ENCODE peak calls at places on chromosomes 13 and 19, in seven cellular contexts. E is NCI-H1930; P is MV-4-11; I is EL; V is mammary epithelial cell; Z is tibial nerve; J is stimulated activated CD8-positive, alpha-beta memory T cell treated with anti-CD3 and anti-CD28 coated beads, Interleukin-2, amount 100 ng/mL, for 48 hours. A is an unnamed sample.
A peak's percentile ranks its signal among the peaks of the same experiment; 100 is the strongest.

GRCh38 chr13:69243366-69243765 is 864.3 kb upstream of the ATXN8OS start:
- DNase-seq in P (peak; percentile 11), E (no peak), I (no peak), V (no peak), J (no peak), Z (no peak), A (no peak)

GRCh38 chr13:100883453-100883852 is 208.9 kb upstream of the TMTC4 start:
- DNase-seq in P (no peak), E (no peak), J (no peak), V (no peak), Z (no peak), I (no peak), A (no peak)

GRCh38 chr13:34349091-34349722 is 531.3 kb downstream of the RFC3 start:
- DNase-seq in P (no peak), I (peak; percentile 99), Z (peak; percentile 69), V (peak; percentile 85), E (no peak), J (no peak), A (peak; percentile 95)

GRCh38 chr19:39539165-39539518 is 819 bp downstream of the EID2 start:
- DNase-seq in E (no peak), Z (no peak), J (no peak), V (peak; percentile 37), I (peak; percentile 61), P (no peak), A (no peak)

GRCh38 chr19:3761382-3762129 is at the start of gene APBA3:
- DNase-seq in I (peak; percentile 89), E (peak; percentile 85), P (peak; percentile 91), V (peak; percentile 86), J (peak; percentile 96), Z (peak; percentile 88), A (peak; percentile 92)

GRCh38 chr13:46052314-46053161 is at the start of gene ZC3H13:
- DNase-seq in V (peak; percentile 95), P (peak; percentile 94), Z (peak; percentile 83), E (peak; percentile 95), J (peak; percentile 86), I (peak; percentile 96), A (peak; percentile 99)

GRCh38 chr19:20662421-20663105 is 1.2 kb upstream of the ZNF626 start:
- DNase-seq in V (no peak), J (no peak), Z (no peak), E (no peak), P (no peak), I (no peak), A (no peak)

GRCh38 chr13:98481511-98481951 is 95.4 kb downstream of the STK24 start:
- DNase-seq in J (no peak), E (no peak), V (no peak), Z (no peak), I (no peak), P (no peak), A (no peak)

GRCh38 chr19:46904114-46905060 is 43.6 kb downstream of the ARHGAP35 start:
- DNase-seq in E (no peak), J (no peak), Z (no peak), P (no peak), I (peak; percentile 91), V (no peak), A (peak; percentile 82)

GRCh38 chr13:89925107-89925506 is 1422.4 kb upstream of the MIR17HG start:
- DNase-seq in Z (no peak), I (peak; percentile 1), P (peak; percentile 25), E (no peak), V (peak; percentile 45), J (no peak), A (peak; percentile 42)

GRCh38 chr13:26785845-26786630 is 25.5 kb upstream of the GPR12 start:
- DNase-seq in V (peak; percentile 3), P (peak; percentile 61), E (no peak), Z (no peak), J (peak; percentile 23), I (peak; percentile 42), A (no peak)

GRCh38 chr13:59364508-59365187 is 799.1 kb downstream of the DIAPH3 start:
- DNase-seq in P (no peak), J (no peak), E (no peak), V (no peak), Z (no peak), I (no peak), A (peak; percentile 2)

GRCh38 chr13:21458457-21458815 is 667 bp downstream of the ZDHHC20 start:
- DNase-seq in V (peak; percentile 56), E (peak; percentile 23), I (peak; percentile 24), P (no peak), J (peak; percentile 44), Z (no peak), A (peak; percentile 52)

GRCh38 chr19:15498910-15499309 is 9.4 kb upstream of the CYP4F22 start:
- DNase-seq in I (no peak), P (peak; percentile 22), V (no peak), E (no peak), Z (no peak), J (no peak), A (no peak)

GRCh38 chr19:16398530-16399241 is 73.1 kb downstream of the EPS15L1 start:
- DNase-seq in E (no peak), Z (no peak), V (no peak), P (no peak), J (no peak), I (no peak), A (peak; percentile 37)

GRCh38 chr19:2288743-2289713 is 7.1 kb upstream of the PEAK3 start:
- DNase-seq in E (no peak), P (no peak), I (no peak), Z (no peak), V (no peak), J (no peak), A (no peak)

GRCh38 chr13:114118763-114119123 is 13.7 kb downstream of the RASA3 start:
- DNase-seq in I (no peak), V (no peak), J (no peak), P (no peak), Z (no peak), E (no peak), A (peak; percentile 65)

GRCh38 chr19:5665781-5666513 is 14.4 kb downstream of the MICOS13 start:
- DNase-seq in J (no peak), E (no peak), P (no peak), Z (no peak), I (peak; percentile 71), V (peak; percentile 48), A (peak; percentile 84)

GRCh38 chr19:13844130-13844631 is 32.8 kb upstream of the NANOS3 start:
- DNase-seq in V (peak; percentile 97), Z (no peak), E (no peak), P (no peak), J (no peak), I (no peak), A (peak; percentile 25)

GRCh38 chr19:378706-379105 is 30.2 kb downstream of the C2CD4C start:
- DNase-seq in P (no peak), J (no peak), Z (no peak), V (no peak), I (no peak), E (no peak), A (no peak)

GRCh38 chr13:46648166-46648607 is 95.2 kb downstream of the LRCH1 start:
- DNase-seq in E (no peak), J (no peak), P (peak; percentile 29), I (peak; percentile 30), Z (no peak), V (peak; percentile 19), A (peak; percentile 65)

GRCh38 chr19:46812898-46813569 is 24.6 kb upstream of the SLC1A5 start:
- DNase-seq in P (no peak), I (no peak), V (no peak), Z (no peak), E (no peak), J (no peak), A (no peak)

GRCh38 chr13:51781246-51782022 is 22.5 kb downstream of the DHRS12 start:
- DNase-seq in E (no peak), V (peak; percentile 31), Z (no peak), I (peak; percentile 37), P (no peak), J (no peak), A (peak; percentile 56)

GRCh38 chr13:32955881-32956594 is 60.2 kb upstream of the KL start:
- DNase-seq in Z (no peak), J (no peak), E (no peak), V (no peak), P (no peak), I (no peak), A (no peak)

GRCh38 chr19:800360-801029 is 3.2 kb downstream of the PTBP1 start:
- DNase-seq in Z (no peak), I (no peak), V (peak; percentile 80), P (no peak), J (no peak), E (no peak), A (peak; percentile 74)

GRCh38 chr13:106680796-106681482 is 113.0 kb upstream of the ARGLU1 start:
- DNase-seq in Z (no peak), J (no peak), V (no peak), E (peak; percentile 69), P (no peak), I (no peak), A (no peak)

GRCh38 chr13:111387026-111387871 is 66.8 kb downstream of the TEX29 start:
- DNase-seq in P (no peak), V (no peak), J (no peak), Z (no peak), I (no peak), E (no peak), A (no peak)

GRCh38 chr13:113634279-113635047 is 23.5 kb downstream of the ATP4B start:
- DNase-seq in P (no peak), I (no peak), V (no peak), J (no peak), Z (no peak), E (no peak), A (no peak)

GRCh38 chr19:43574424-43575155 is 737 bp downstream of the XRCC1 start:
- DNase-seq in J (no peak), V (peak; percentile 32), P (no peak), Z (no peak), E (no peak), I (peak; percentile 68), A (peak; percentile 60)

GRCh38 chr13:95756072-95756471 is 79.1 kb downstream of the DNAJC3 start:
- DNase-seq in Z (no peak), E (no peak), V (no peak), I (no peak), J (no peak), P (no peak), A (no peak)

GRCh38 chr13:33233547-33233946 is 52.0 kb downstream of the STARD13 start:
- DNase-seq in E (no peak), P (no peak), V (no peak), J (no peak), I (no peak), Z (no peak), A (no peak)

GRCh38 chr19:4197625-4198466 is 15.4 kb downstream of the ANKRD24 start:
- DNase-seq in P (no peak), V (peak; percentile 19), I (no peak), E (no peak), Z (no peak), J (no peak), A (peak; percentile 39)

GRCh38 chr13:33728271-33729037 is 89.5 kb upstream of the RFC3 start:
- DNase-seq in J (no peak), Z (peak; percentile 59), I (peak; percentile 17), P (peak; percentile 96), V (peak; percentile 25), E (no peak), A (peak; percentile 26)

GRCh38 chr13:111296417-111296816 is 24.0 kb upstream of the TEX29 start:
- DNase-seq in E (no peak), P (no peak), I (no peak), Z (no peak), J (no peak), V (no peak), A (no peak)

GRCh38 chr13:100689191-100689590 is 14.6 kb upstream of the TMTC4 start:
- DNase-seq in I (no peak), J (no peak), P (no peak), E (no peak), V (no peak), Z (no peak), A (no peak)

GRCh38 chr13:94660695-94661324 is 51.5 kb downstream of the SOX21 start:
- DNase-seq in Z (no peak), P (no peak), I (peak; percentile 28), J (no peak), E (no peak), V (no peak), A (peak; percentile 43)

GRCh38 chr19:2477732-2478191 is 1.8 kb downstream of the GADD45B start:
- DNase-seq in J (no peak), V (no peak), E (no peak), I (peak; percentile 55), P (no peak), Z (no peak), A (peak; percentile 64)

GRCh38 chr13:111437856-111438547 is 117.6 kb downstream of the TEX29 start:
- DNase-seq in I (no peak), E (no peak), P (no peak), J (no peak), Z (no peak), V (no peak), A (no peak)